ENCODE peak calls at places on chromosomes 1 and 21, in six cellular contexts. D is AG08395, B is EH, T is M059J, J is endothelial cell, C is Panc1. Z is an unnamed sample.

GRCh38 chr21:35179990-35180557 is 131.0 kb upstream of the RUNX1 start:
- DNase-seq in D (peak), B (peak), T (peak), J (no peak), C (peak), Z (peak)

GRCh38 chr1:75908717-75909152 is 23.5 kb downstream of the ASB17 start:
- DNase-seq in D (no peak), B (peak), T (peak), J (peak), C (peak), Z (peak)

GRCh38 chr1:117009132-117009531 is 7.6 kb downstream of the CD101 start:
- DNase-seq in D (no peak), B (no peak), T (peak), J (no peak), C (no peak), Z (no peak)

GRCh38 chr1:204435246-204435885 is 23.7 kb upstream of the PPP1R15B start:
- DNase-seq in D (peak), B (peak), T (no peak), J (no peak), C (no peak), Z (peak)

GRCh38 chr1:71080178-71080781 is 555 bp downstream of the ZRANB2 start:
- DNase-seq in D (peak), B (peak), T (peak), J (no peak), C (no peak), Z (peak)

GRCh38 chr1:241531195-241532172 is 694 bp upstream of the KMO start:
- DNase-seq in D (peak), B (peak), T (peak), J (no peak), C (peak), Z (peak)

GRCh38 chr21:42561742-42562141 is 48.1 kb downstream of the SLC37A1 start:
- DNase-seq in D (no peak), B (no peak), T (no peak), J (no peak), C (no peak), Z (peak)

GRCh38 chr1:99599678-99600175 is 46.2 kb upstream of the PALMD start:
- DNase-seq in D (peak), B (peak), T (peak), J (no peak), C (peak), Z (peak)

GRCh38 chr1:208171615-208172388 is 72.4 kb downstream of the PLXNA2 start:
- DNase-seq in D (no peak), B (no peak), T (no peak), J (no peak), C (no peak), Z (no peak)

GRCh38 chr1:61356995-61357394 is 274.6 kb downstream of the NFIA start:
- DNase-seq in D (no peak), B (no peak), T (no peak), J (no peak), C (no peak), Z (no peak)

GRCh38 chr1:43531453-43531905 is 796 bp downstream of the PTPRF start:
- DNase-seq in D (peak), B (peak), T (peak), J (peak), C (no peak), Z (no peak)

GRCh38 chr21:42839271-42840231 is 39.8 kb downstream of the WDR4 start:
- DNase-seq in D (no peak), B (no peak), T (no peak), J (no peak), C (no peak), Z (no peak)

GRCh38 chr1:207903767-207904166 is 7.2 kb downstream of the CD34 start:
- DNase-seq in D (no peak), B (no peak), T (no peak), J (no peak), C (no peak), Z (peak)

GRCh38 chr1:114322207-114322606 is 168.5 kb upstream of the SYT6 start:
- DNase-seq in D (no peak), B (no peak), T (no peak), J (no peak), C (no peak), Z (no peak)

GRCh38 chr21:35697321-35697808 is 363.0 kb downstream of the SETD4 start:
- DNase-seq in D (peak), B (peak), T (peak), J (no peak), C (no peak), Z (peak)

GRCh38 chr1:247639381-247639981 is 34.1 kb downstream of the OR2G3 start:
- DNase-seq in D (no peak), B (no peak), T (no peak), J (no peak), C (no peak), Z (peak)

GRCh38 chr21:16708431-16708830 is 804.4 kb upstream of the CXADR start:
- DNase-seq in D (peak), B (no peak), T (peak), J (no peak), C (no peak), Z (peak)

GRCh38 chr1:110225756-110226404 is 15.8 kb downstream of the KCNC4 start:
- DNase-seq in D (no peak), B (no peak), T (no peak), J (no peak), C (no peak), Z (no peak)

GRCh38 chr1:179709841-179710329 is 33.2 kb upstream of the FAM163A start:
- DNase-seq in D (no peak), B (peak), T (no peak), J (no peak), C (no peak), Z (peak)

GRCh38 chr1:6587261-6588005 is 7.6 kb downstream of the ZBTB48 start:
- DNase-seq in D (no peak), B (no peak), T (no peak), J (no peak), C (no peak), Z (peak)

GRCh38 chr1:54577612-54578011 is 29.6 kb downstream of the ACOT11 start:
- DNase-seq in D (no peak), B (peak), T (peak), J (no peak), C (no peak), Z (no peak)

GRCh38 chr1:108830119-108831008 is 26.5 kb downstream of the AKNAD1 start:
- DNase-seq in D (peak), B (peak), T (peak), J (no peak), C (peak), Z (peak)

GRCh38 chr1:181936768-181937581 is 124.5 kb downstream of the ZNF648 start:
- DNase-seq in D (no peak), B (no peak), T (peak), J (peak), C (peak), Z (peak)

GRCh38 chr1:11059166-11059989 is 440 bp downstream of the SRM start:
- DNase-seq in D (no peak), B (peak), T (peak), J (no peak), C (no peak), Z (no peak)

GRCh38 chr1:29633271-29633615 is 396.9 kb downstream of the PTPRU start:
- DNase-seq in D (no peak), B (no peak), T (no peak), J (no peak), C (no peak), Z (no peak)

GRCh38 chr1:34186741-34187494 is 10.2 kb downstream of the C1orf94 start:
- DNase-seq in D (no peak), B (no peak), T (peak), J (no peak), C (no peak), Z (no peak)

GRCh38 chr1:230891413-230891812 is 23.1 kb upstream of the C1orf198 start:
- DNase-seq in D (peak), B (peak), T (peak), J (no peak), C (no peak), Z (peak)

GRCh38 chr1:1068077-1068373 is 6.1 kb downstream of the RNF223 start:
- DNase-seq in D (no peak), B (no peak), T (no peak), J (no peak), C (no peak), Z (no peak)

GRCh38 chr21:38811257-38811656 is 5.5 kb downstream of the ETS2 start:
- DNase-seq in D (peak), B (peak), T (peak), J (no peak), C (no peak), Z (peak)